ENCODE peak calls at places on chromosomes 16 and 17, in four cellular contexts. E is ovary, Z is H7, I is posterior cingulate gyrus. V is an unnamed sample.

GRCh38 chr16:59878479-59878878 is 1144.4 kb upstream of the GOT2 start:
- DNase-seq in Z (no peak), I (no peak), E (no peak), V (peak; percentile 2)

GRCh38 chr17:79033741-79034501 is 10.0 kb downstream of the C1QTNF1 start:
- DNase-seq in I (peak; percentile 65), E (peak; percentile 80), Z (no peak), V (no peak)

GRCh38 chr17:41178341-41178740 is 320 bp upstream of the KRTAP4-2 start:
- DNase-seq in E (no peak), Z (no peak), I (no peak), V (no peak)

GRCh38 chr16:72311426-72311825 is 139.5 kb upstream of the PMFBP1 start:
- DNase-seq in Z (no peak), E (no peak), I (no peak), V (no peak)

GRCh38 chr17:47905221-47905733 is 9.2 kb downstream of the SP2 start:
- DNase-seq in E (peak; percentile 81), Z (no peak), I (peak; percentile 65), V (no peak)

GRCh38 chr17:50565559-50566350 is 5.2 kb downstream of the CACNA1G start:
- DNase-seq in I (peak; percentile 59), E (no peak), Z (peak; percentile 85), V (no peak)

GRCh38 chr17:74922694-74923537 is at the start of gene USH1G:
- DNase-seq in Z (peak; percentile 92), E (peak; percentile 52), I (no peak), V (no peak)

GRCh38 chr16:1712791-1713261 is 6.8 kb downstream of the MAPK8IP3 start:
- DNase-seq in Z (peak; percentile 51), I (no peak), E (peak; percentile 54), V (no peak)

GRCh38 chr17:37567137-37567927 is 41.9 kb downstream of the SYNRG start:
- DNase-seq in Z (no peak), E (no peak), I (no peak), V (no peak)

GRCh38 chr17:77611791-77612466 is 346.6 kb upstream of the TNRC6C start:
- DNase-seq in Z (no peak), I (no peak), E (no peak), V (no peak)

GRCh38 chr17:75207760-75208159 is 2.3 kb downstream of the NUP85 start:
- DNase-seq in I (no peak), E (no peak), Z (no peak), V (no peak)

GRCh38 chr16:56266981-56267607 is 75.8 kb downstream of the GNAO1 start:
- DNase-seq in I (no peak), E (no peak), Z (no peak), V (no peak)

GRCh38 chr16:88828711-88829110 is 17.0 kb upstream of the APRT start:
- DNase-seq in E (no peak), Z (no peak), I (no peak), V (no peak)

GRCh38 chr17:18254888-18255649 is 3.5 kb downstream of the FLII start:
- DNase-seq in E (no peak), Z (no peak), I (no peak), V (no peak)

GRCh38 chr17:74119960-74120359 is 83.5 kb upstream of the RPL38 start:
- DNase-seq in E (no peak), I (no peak), Z (no peak), V (no peak)

GRCh38 chr16:1991588-1992474 is 2.1 kb downstream of the SYNGR3 start:
- DNase-seq in I (peak; percentile 81), E (peak; percentile 93), Z (peak; percentile 100), V (no peak)

GRCh38 chr17:2855063-2855600 is 58.9 kb downstream of the RAP1GAP2 start:
- DNase-seq in E (no peak), Z (no peak), I (no peak), V (no peak)

V was measured in Panc1.